ENCODE peak calls at places on chromosomes 1 and 21, in five cellular contexts. D, Y, W, K and A are unnamed samples. For H3K27me3, the result is how much of the 10 kb centered on the place peaks cover.

GRCh38 chr1:173411835-173412742 is 65.0 kb upstream of the PRDX6 start:
- DNase-seq in D (peak), Y (no peak), W (no peak), K (no peak), A (no peak)

GRCh38 chr1:9193226-9193625 is 41.3 kb upstream of the H6PD start:
- DNase-seq in D (peak), Y (no peak), W (no peak), K (no peak), A (no peak)

GRCh38 chr1:2229032-2229920 is 1.2 kb downstream of the SKI start:
- DNase-seq in D (peak), Y (no peak), W (no peak), K (peak), A (peak)

GRCh38 chr1:61400997-61401396 is 318.6 kb downstream of the NFIA start:
- DNase-seq in D (no peak), Y (no peak), W (no peak), K (no peak), A (no peak)

GRCh38 chr1:36136535-36136934 is 11.5 kb upstream of the COL8A2 start:
- DNase-seq in D (peak), Y (peak), W (no peak), K (no peak), A (no peak)

GRCh38 chr1:94532077-94532476 is 9.5 kb downstream of the F3 start:
- DNase-seq in D (no peak), Y (no peak), W (no peak), K (no peak), A (no peak)

GRCh38 chr1:213987422-213987875 is 324 bp upstream of the PROX1 start:
- DNase-seq in D (peak), Y (no peak), W (no peak), K (no peak), A (no peak)

GRCh38 chr1:97845805-97846204 is 75.0 kb downstream of the DPYD start:
- DNase-seq in D (no peak), Y (no peak), W (no peak), K (no peak), A (no peak)

GRCh38 chr21:28704746-28705145 is 287.9 kb downstream of the LTN1 start:
- DNase-seq in D (no peak), Y (no peak), W (no peak), K (no peak), A (no peak)

GRCh38 chr1:161013104-161013590 is 7.8 kb downstream of the F11R start:
- DNase-seq in D (peak), Y (no peak), W (no peak), K (no peak), A (no peak)

GRCh38 chr21:23452384-23453083 is 2154.7 kb downstream of the MRPL39 start:
- DNase-seq in D (no peak), Y (no peak), W (no peak), K (peak), A (no peak)

GRCh38 chr1:110643886-110644285 is 30.9 kb downstream of the KCNA3 start:
- DNase-seq in D (no peak), Y (no peak), W (no peak), K (no peak), A (no peak)

GRCh38 chr1:185096531-185096930 is 51.2 kb downstream of the RNF2 start:
- DNase-seq in D (peak), Y (no peak), W (no peak), K (no peak), A (no peak)

GRCh38 chr1:229664133-229664689 is 38.2 kb downstream of the URB2 start:
- DNase-seq in D (peak), Y (no peak), W (peak), K (no peak), A (peak)

GRCh38 chr1:162405800-162406199 is 6.1 kb downstream of the SH2D1B start:
- DNase-seq in D (no peak), Y (no peak), W (no peak), K (no peak), A (no peak)

DNA sequence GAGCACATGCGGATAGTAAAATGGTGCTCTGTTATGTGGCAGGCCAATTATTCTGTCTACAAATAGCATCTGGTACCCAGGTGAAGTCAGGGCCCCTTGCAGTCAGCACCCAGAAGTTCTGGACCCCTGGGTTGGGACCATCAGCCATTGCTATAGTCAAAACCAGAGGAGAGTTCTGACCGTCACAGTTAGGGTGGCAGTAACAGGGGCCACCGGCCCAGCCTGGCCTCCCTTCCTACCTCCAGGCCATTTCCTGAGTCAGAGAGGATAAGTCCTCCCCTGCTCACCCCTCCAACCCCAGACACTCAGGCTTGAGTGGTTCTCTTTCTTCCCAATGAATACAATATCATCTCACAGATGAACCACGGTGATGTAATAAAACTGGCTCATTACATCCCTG is 673.6 kb downstream of the MATN1 start:
- DNase-seq in D (no peak), Y (no peak), W (no peak), K (no peak), A (no peak)
- H3K27me3 ChIP-seq in D (under half), Y (under half), W (under half), K (under half), A (under half)

GRCh38 chr1:64838486-64838885 is 93.6 kb downstream of the RAVER2 start:
- DNase-seq in D (no peak), Y (no peak), W (no peak), K (no peak), A (no peak)

GRCh38 chr1:64842244-64842643 is 97.4 kb downstream of the RAVER2 start:
- DNase-seq in D (no peak), Y (no peak), W (no peak), K (no peak), A (no peak)

GRCh38 chr1:64839270-64839669 is 94.4 kb downstream of the RAVER2 start:
- DNase-seq in D (no peak), Y (no peak), W (no peak), K (no peak), A (no peak)

GRCh38 chr1:64841330-64842065 is 96.6 kb downstream of the RAVER2 start:
- DNase-seq in D (peak), Y (no peak), W (no peak), K (no peak), A (no peak)

GRCh38 chr1:64839732-64840405 is 95.0 kb downstream of the RAVER2 start:
- DNase-seq in D (no peak), Y (no peak), W (no peak), K (no peak), A (no peak)
- H3K27ac ChIP-seq in D (no peak), Y (no peak), W (no peak), K (no peak), A (no peak)

GRCh38 chr1:34029525-34029924 is 135.5 kb downstream of the CSMD2 start:
- DNase-seq in D (no peak), Y (no peak), W (no peak), K (no peak), A (no peak)
- H3K27me3 ChIP-seq in D (under half), Y (under half), W (under half), K (under half), A (under half)

GRCh38 chr1:3540876-3541275 is 70.4 kb downstream of the MEGF6 start:
- DNase-seq in D (no peak), Y (no peak), W (no peak), K (no peak), A (no peak)
- H3K27ac ChIP-seq in D (no peak), Y (no peak), W (no peak), K (no peak), A (no peak)

GRCh38 chr21:42149656-42150457 is 69.1 kb upstream of the ABCG1 start:
- DNase-seq in D (no peak), Y (no peak), W (no peak), K (no peak), A (no peak)
- H3K27me3 ChIP-seq in D (under half), Y (under half), W (under half), K (under half), A (under half)

DNA sequence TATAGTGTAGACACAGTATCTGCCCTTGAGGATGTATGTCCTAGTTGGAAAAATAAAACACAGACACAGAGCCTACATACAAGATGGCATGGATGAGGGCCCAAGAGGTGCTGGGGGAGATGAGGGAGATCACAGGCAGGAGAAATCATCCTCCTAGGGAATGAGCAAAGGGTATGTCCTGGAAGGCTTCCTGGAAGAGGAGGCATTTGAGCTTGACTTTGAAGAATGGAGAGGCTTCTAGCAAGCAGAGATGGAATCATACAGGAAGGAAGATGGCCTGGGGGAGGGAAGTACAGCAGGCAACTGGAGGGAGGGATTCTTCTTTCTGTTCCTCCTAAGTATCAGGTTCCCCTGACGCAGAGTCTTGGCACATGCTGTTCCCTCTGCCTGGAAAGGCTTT is 103.3 kb downstream of the LACTBL1 start:
- DNase-seq in D (no peak), Y (no peak), W (no peak), K (no peak), A (no peak)
- H3K27ac ChIP-seq in D (no peak), Y (no peak), W (no peak), K (no peak), A (no peak)

DNA sequence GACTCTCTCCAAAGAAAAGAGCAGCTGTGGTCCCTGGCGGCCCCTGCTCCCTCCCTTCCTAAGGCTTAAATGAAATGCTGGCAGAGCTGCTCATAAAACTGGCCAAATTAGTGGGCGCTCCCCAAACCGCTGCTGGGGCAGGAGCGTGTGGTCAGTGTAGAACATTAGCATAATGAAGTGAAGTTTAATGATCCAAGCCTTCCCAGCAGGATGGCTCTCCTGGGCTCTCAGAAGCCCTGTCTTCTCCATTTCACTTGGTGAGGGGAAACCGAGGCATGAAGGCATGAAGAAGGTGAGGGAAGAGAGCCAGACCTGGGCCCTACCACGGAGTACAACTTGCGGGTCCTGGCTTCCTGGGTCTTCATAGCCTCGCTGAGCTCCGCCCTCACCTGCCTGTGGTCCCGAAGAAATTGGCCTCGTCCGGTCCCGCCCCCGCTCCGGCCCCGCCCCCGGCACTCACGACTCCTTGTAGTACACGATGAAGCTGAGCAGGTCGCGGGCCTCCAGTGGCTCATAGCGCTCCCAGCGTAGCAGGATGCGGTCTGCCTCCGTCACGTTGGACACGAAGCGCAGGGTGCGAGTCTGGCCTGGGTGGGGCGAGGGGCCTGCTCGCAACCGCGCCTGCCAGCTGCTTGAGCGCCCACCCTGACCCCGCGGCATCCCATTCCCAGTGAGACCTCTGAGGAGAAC is 10.3 kb downstream of the INSRR start:
- DNase-seq in D (peak), Y (no peak), W (no peak), K (no peak), A (peak)
- H3K27me3 ChIP-seq in D (under half), Y (half or more), W (under half), K (under half), A (under half)

GRCh38 chr1:20339811-20340457 is 49.3 kb downstream of the VWA5B1 start:
- DNase-seq in D (peak), Y (no peak), W (no peak), K (no peak), A (no peak)
- H3K27ac ChIP-seq in D (no peak), Y (no peak), W (no peak), K (no peak), A (no peak)

GRCh38 chr1:4563586-4563985 is 90.8 kb upstream of the AJAP1 start:
- DNase-seq in D (no peak), Y (no peak), W (no peak), K (no peak), A (no peak)
- H3K27me3 ChIP-seq in D (under half), Y (under half), W (under half), K (under half), A (under half)